ENCODE peak calls at places on chromosome 10, in nine cellular contexts. B, V, P, I, O, S, Z, F and X are unnamed samples.

GRCh38 chr10:103800789-103801540 is 54.4 kb downstream of the SH3PXD2A start:
- DNase-seq in V (peak; percentile 66), Z (no peak), S (no peak), O (no peak), B (peak; percentile 75), P (no peak), I (no peak), F (peak; percentile 61), X (no peak)

GRCh38 chr10:95794195-95794594 is 38.2 kb downstream of the ENTPD1 start:
- DNase-seq in B (no peak), V (no peak), F (no peak), O (no peak), Z (no peak), I (no peak), P (no peak), S (no peak), X (no peak)

GRCh38 chr10:43226851-43227845 is 39.7 kb downstream of the RASGEF1A start:
- DNase-seq in V (peak; percentile 48), F (peak; percentile 45), Z (no peak), S (no peak), I (peak; percentile 5), O (no peak), P (peak; percentile 10), B (no peak), X (no peak)

GRCh38 chr10:1612910-1613309 is 124.4 kb downstream of the ADARB2 start:
- DNase-seq in S (no peak), B (no peak), F (no peak), Z (no peak), V (no peak), P (no peak), O (no peak), I (no peak), X (no peak)

GRCh38 chr10:51156913-51157312 is 82.6 kb downstream of the PRKG1 start:
- DNase-seq in I (no peak), V (no peak), B (peak; percentile 91), F (no peak), O (peak; percentile 70), S (no peak), P (no peak), Z (no peak), X (no peak)

GRCh38 chr10:86592413-86592812 is 61.9 kb upstream of the OPN4 start:
- DNase-seq in S (peak; percentile 32), I (no peak), Z (peak; percentile 55), P (no peak), F (peak; percentile 35), V (no peak), B (peak; percentile 50), O (no peak), X (no peak)

GRCh38 chr10:31952066-31952465 is 23.4 kb upstream of the ARHGAP12 start:
- DNase-seq in P (no peak), S (no peak), F (no peak), Z (no peak), I (no peak), V (no peak), O (no peak), B (no peak), X (no peak)

GRCh38 chr10:102515724-102516123 is 12.0 kb downstream of the SUFU start:
- DNase-seq in I (no peak), Z (peak; percentile 3), S (no peak), O (no peak), B (no peak), P (no peak), F (no peak), V (no peak), X (no peak)

GRCh38 chr10:70300908-70301597 is 17.2 kb upstream of the NPFFR1 start:
- DNase-seq in I (no peak), F (no peak), O (no peak), S (no peak), B (no peak), P (no peak), V (no peak), Z (no peak), X (no peak)

GRCh38 chr10:43390791-43391190 is 18.2 kb downstream of the HNRNPF start:
- DNase-seq in O (peak; percentile 16), V (no peak), I (peak; percentile 37), Z (no peak), P (no peak), B (peak; percentile 61), F (no peak), S (peak; percentile 64), X (no peak)

GRCh38 chr10:24115403-24115802 is 93.5 kb upstream of the KIAA1217 start:
- DNase-seq in B (no peak), S (no peak), Z (no peak), V (no peak), I (peak; percentile 68), P (no peak), F (no peak), O (no peak), X (no peak)

GRCh38 chr10:111128331-111129167 is 51.7 kb downstream of the ADRA2A start:
- DNase-seq in I (peak; percentile 69), O (peak; percentile 19), V (no peak), F (no peak), P (no peak), Z (no peak), S (no peak), B (peak; percentile 39), X (no peak)

GRCh38 chr10:111125102-111125501 is 48.3 kb downstream of the ADRA2A start:
- DNase-seq in B (no peak), S (no peak), F (no peak), O (no peak), V (no peak), P (no peak), I (no peak), Z (no peak), X (no peak)

GRCh38 chr10:111126073-111126472 is 49.2 kb downstream of the ADRA2A start:
- DNase-seq in Z (no peak), P (no peak), I (no peak), V (no peak), B (no peak), O (no peak), S (no peak), F (no peak), X (no peak)

GRCh38 chr10:111129348-111129747 is 52.5 kb downstream of the ADRA2A start:
- DNase-seq in O (no peak), S (no peak), Z (no peak), P (no peak), I (peak; percentile 26), V (no peak), B (no peak), F (no peak), X (no peak)

DNA sequence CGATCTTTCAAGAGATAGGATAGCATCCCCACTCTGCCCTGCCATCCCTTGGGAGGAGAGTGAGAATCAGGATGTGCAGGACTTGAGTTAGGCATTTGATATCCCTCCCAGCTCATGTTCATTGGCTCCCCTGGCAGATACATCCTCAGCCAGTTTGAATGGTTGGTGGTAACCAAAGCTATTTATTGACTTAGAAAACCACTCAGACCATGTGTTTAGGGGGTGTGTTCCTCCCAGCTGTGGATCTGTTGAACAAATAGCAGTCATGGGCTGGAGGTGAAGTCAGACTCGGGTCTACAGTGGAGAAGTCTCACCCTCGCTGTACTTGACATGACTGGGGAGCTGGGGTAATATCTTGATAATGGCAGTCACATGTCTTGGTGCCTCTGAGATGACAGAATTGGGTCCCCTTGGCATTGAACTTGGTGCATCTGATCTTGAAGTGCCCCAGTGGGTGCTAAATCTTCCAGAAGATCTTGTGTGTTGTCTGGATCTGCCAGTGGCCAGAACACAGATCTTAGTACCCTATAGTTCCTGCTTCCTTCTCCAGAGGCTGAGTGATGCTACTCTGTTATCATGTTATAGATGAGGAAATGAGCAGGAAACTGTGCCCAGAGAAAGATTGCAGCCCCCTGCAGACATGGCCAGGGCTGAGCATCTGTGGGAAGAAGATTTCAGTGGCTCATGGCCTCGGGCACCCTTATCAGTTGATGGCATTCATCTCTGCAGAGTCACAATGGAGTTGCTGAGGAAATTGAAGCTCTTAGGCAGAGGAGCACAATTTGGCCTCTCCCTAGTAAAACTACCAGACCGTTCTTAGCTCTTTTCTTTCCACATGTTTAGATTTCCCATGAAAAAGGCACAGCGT is 50.4 kb downstream of the ADRA2A start:
- DNase-seq in S (no peak), O (no peak), F (no peak), V (no peak), I (no peak), P (no peak), B (no peak), Z (no peak), X (no peak)
- H3K27me3 ChIP-seq in S (no peaks in the 10 kb centered on the region), O (no peaks in the 10 kb centered on the region), F (no peaks in the 10 kb centered on the region), V (no peaks in the 10 kb centered on the region), I (no peaks in the 10 kb centered on the region), P (no peaks in the 10 kb centered on the region), B (no peaks in the 10 kb centered on the region), Z (peaks cover 3% of the 10 kb centered on the region), X (no peaks in the 10 kb centered on the region)

DNA sequence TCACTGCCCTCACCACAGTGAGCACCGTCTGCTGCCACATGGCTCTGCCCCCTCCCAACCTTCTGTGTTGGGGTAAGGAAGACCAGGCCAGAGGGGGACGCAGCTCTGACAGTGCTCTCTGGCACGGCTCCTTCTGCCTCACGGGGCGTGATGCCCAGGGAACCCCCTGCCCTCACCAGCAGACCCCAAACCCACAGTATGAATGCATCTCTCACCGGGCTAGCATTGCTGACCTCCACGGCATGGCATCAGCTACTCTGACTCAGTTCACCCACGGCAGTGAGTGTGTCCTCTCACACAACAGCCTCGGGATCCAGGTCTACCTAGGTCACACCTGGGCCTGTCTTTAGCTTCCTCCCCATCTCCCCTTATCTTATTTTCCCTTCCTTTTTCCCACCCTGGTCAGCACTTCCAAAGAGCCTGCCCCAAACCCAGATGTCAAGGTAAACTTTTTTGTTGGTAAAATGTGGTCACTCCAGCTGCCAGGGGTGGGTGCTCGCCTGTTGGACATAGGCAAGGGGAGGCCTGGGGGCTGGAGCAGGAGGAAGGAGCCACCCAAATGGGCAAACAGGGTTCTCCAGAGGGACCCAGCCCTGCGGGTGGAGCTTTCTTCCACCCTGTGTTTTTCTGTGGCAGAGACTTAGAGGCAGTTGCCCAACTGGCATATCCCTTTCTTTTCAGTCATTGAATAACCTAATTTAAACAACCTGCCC is 4.4 kb downstream of the CALML3 start:
- DNase-seq in S (no peak), V (peak; percentile 40), P (no peak), O (no peak), I (no peak), B (no peak), F (no peak), Z (peak; percentile 20), X (no peak)
- H3K4me1 ChIP-seq in S (no peaks in the 10 kb centered on the region), V (no peaks in the 10 kb centered on the region), P (no peaks in the 10 kb centered on the region), O (no peaks in the 10 kb centered on the region), I (peaks cover 4% of the 10 kb centered on the region), B (no peaks in the 10 kb centered on the region), F (no peaks in the 10 kb centered on the region), Z (peaks cover 33% of the 10 kb centered on the region), X (no peaks in the 10 kb centered on the region)

GRCh38 chr10:118592675-118593330 is 2.6 kb downstream of the PRLHR start:
- DNase-seq in B (no peak), O (no peak), F (no peak), S (no peak), I (no peak), V (no peak), Z (no peak), P (no peak), X (no peak)
- H3K27me3 ChIP-seq in B (peaks cover 9% of the 10 kb centered on the region), O (peaks cover 29% of the 10 kb centered on the region), F (peaks cover 22% of the 10 kb centered on the region), S (peaks cover 56% of the 10 kb centered on the region), I (peaks cover 45% of the 10 kb centered on the region), V (peaks cover 62% of the 10 kb centered on the region), Z (peaks cover 64% of the 10 kb centered on the region), P (peaks cover 40% of the 10 kb centered on the region), X (peaks cover 16% of the 10 kb centered on the region)

DNA sequence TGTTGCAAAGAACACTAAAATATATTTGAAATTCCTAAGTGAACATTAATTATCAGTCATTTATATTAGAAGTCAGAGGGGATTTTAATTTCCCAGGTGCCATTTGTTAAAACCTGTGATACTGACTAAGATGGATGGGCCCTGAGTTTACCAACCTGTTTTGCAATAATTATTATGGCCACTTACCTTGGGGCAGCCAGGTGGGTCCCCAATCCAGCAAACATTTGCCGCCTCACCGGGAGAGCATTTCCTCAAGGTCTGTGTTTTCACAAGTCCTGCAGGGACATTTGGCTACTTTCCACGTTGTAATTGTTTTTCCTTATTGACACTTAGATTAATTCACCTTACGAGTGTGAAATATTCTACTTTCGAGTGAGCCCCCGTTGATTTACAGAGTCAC is 251.2 kb upstream of the PPP2R2D start:
- DNase-seq in B (no peak), V (no peak), O (no peak), Z (no peak), I (no peak), P (no peak), S (no peak), F (no peak), X (no peak)
- H3K4me1 ChIP-seq in B (no peaks in the 10 kb centered on the region), V (no peaks in the 10 kb centered on the region), O (no peaks in the 10 kb centered on the region), Z (peaks cover 38% of the 10 kb centered on the region), I (no peaks in the 10 kb centered on the region), P (no peaks in the 10 kb centered on the region), S (peaks cover 15% of the 10 kb centered on the region), F (no peaks in the 10 kb centered on the region), X (peaks cover 1% of the 10 kb centered on the region)